ENCODE peak calls at places on chromosomes 16 and 17, in nine cellular contexts. Q is A549; E is lung microvascular endothelial cell; D is activated CD4-positive, CD25-positive, alpha-beta regulatory T cell; A is naive B cell; L is T1000; K is activated naive CD4-positive, alpha-beta T cell; S is KBM-7; P is KG1. F is an unnamed sample.

GRCh38 chr17:888998-889401 is 90.6 kb downstream of the NXN start:
- DNase-seq in Q (no peak), E (no peak), D (no peak), A (no peak), L (no peak), K (no peak), S (peak), P (no peak), F (no peak)

GRCh38 chr17:2123467-2124251 is 68.8 kb downstream of the HIC1 start:
- DNase-seq in Q (no peak), E (peak), D (no peak), A (peak), L (no peak), K (no peak), S (peak), P (no peak), F (peak)

GRCh38 chr16:53913082-53913870 is 209.3 kb downstream of the FTO start:
- DNase-seq in Q (peak), E (peak), D (no peak), A (no peak), L (no peak), K (no peak), S (peak), P (no peak), F (no peak)

GRCh38 chr17:51000835-51001638 is 119.6 kb downstream of the SPAG9 start:
- DNase-seq in Q (peak), E (peak), D (no peak), A (peak), L (no peak), K (no peak), S (peak), P (no peak), F (peak)

GRCh38 chr17:38577244-38577643 is 28.5 kb downstream of the SRCIN1 start:
- DNase-seq in Q (peak), E (no peak), D (no peak), A (no peak), L (no peak), K (no peak), S (no peak), P (no peak), F (no peak)

GRCh38 chr16:76565542-76565941 is 288.3 kb downstream of the CNTNAP4 start:
- DNase-seq in Q (no peak), E (no peak), D (no peak), A (no peak), L (no peak), K (no peak), S (no peak), P (no peak), F (no peak)

GRCh38 chr17:17022011-17022800 is 20.1 kb upstream of the MPRIP start:
- DNase-seq in Q (no peak), E (no peak), D (no peak), A (no peak), L (no peak), K (no peak), S (no peak), P (no peak), F (no peak)

GRCh38 chr16:67936124-67936875 is at the start of gene PSMB10:
- DNase-seq in Q (no peak), E (peak), D (peak), A (no peak), L (no peak), K (peak), S (peak), P (no peak), F (peak)

GRCh38 chr17:38789185-38789584 is 10.2 kb downstream of the PIP4K2B start:
- DNase-seq in Q (no peak), E (no peak), D (no peak), A (no peak), L (no peak), K (no peak), S (no peak), P (no peak), F (no peak)

GRCh38 chr16:73213761-73214480 is 166.0 kb upstream of the ZFHX3 start:
- DNase-seq in Q (no peak), E (no peak), D (no peak), A (no peak), L (no peak), K (no peak), S (no peak), P (no peak), F (no peak)

GRCh38 chr17:349666-350065 is 2.9 kb downstream of the RPH3AL start:
- DNase-seq in Q (no peak), E (no peak), D (no peak), A (no peak), L (no peak), K (no peak), S (no peak), P (no peak), F (peak)

GRCh38 chr16:85149776-85150175 is 37.5 kb upstream of the CIBAR2 start:
- DNase-seq in Q (no peak), E (no peak), D (no peak), A (no peak), L (no peak), K (no peak), S (no peak), P (no peak), F (no peak)

GRCh38 chr17:41967141-41967920 is 736 bp downstream of the CNP start:
- DNase-seq in Q (no peak), E (peak), D (no peak), A (no peak), L (peak), K (peak), S (no peak), P (no peak), F (no peak)

GRCh38 chr16:11251525-11252481 is 4.2 kb downstream of the SOCS1 start:
- DNase-seq in Q (no peak), E (no peak), D (peak), A (no peak), L (no peak), K (peak), S (peak), P (no peak), F (no peak)

GRCh38 chr17:2395258-2396170 is 5.3 kb downstream of the MNT start:
- DNase-seq in Q (peak), E (peak), D (no peak), A (no peak), L (peak), K (no peak), S (no peak), P (no peak), F (peak)

GRCh38 chr16:72493681-72494415 is 321.9 kb upstream of the PMFBP1 start:
- DNase-seq in Q (no peak), E (no peak), D (no peak), A (no peak), L (no peak), K (no peak), S (no peak), P (no peak), F (no peak)

GRCh38 chr16:85390511-85391174 is 222.5 kb upstream of the GSE1 start:
- DNase-seq in Q (peak), E (no peak), D (no peak), A (no peak), L (peak), K (no peak), S (peak), P (no peak), F (no peak)

GRCh38 chr16:89143911-89144675 is 27.5 kb upstream of the CDH15 start:
- DNase-seq in Q (no peak), E (no peak), D (no peak), A (no peak), L (no peak), K (no peak), S (no peak), P (no peak), F (no peak)

GRCh38 chr17:71933306-71933705 is 187.5 kb upstream of the SOX9 start:
- DNase-seq in Q (no peak), E (no peak), D (no peak), A (no peak), L (no peak), K (no peak), S (no peak), P (no peak), F (no peak)

GRCh38 chr16:85712841-85713240 is 24.1 kb upstream of the GINS2 start:
- DNase-seq in Q (no peak), E (peak), D (no peak), A (no peak), L (no peak), K (no peak), S (no peak), P (no peak), F (no peak)